ENCODE peak calls at places on chromosome 6, in eight cellular contexts. One of them, this sample, is unnamed. For H3K36me3 and H3K4me1, the result is how much of the 10 kb centered on the place peaks cover.

GRCh38 chr6:101402618-101403002 is 9.1 kb downstream of the GRIK2 start:
- DNase-seq in astrocyte: no peak
- DNase-seq in Peyer's patch: no peak
- DNase-seq in OCI-LY7: no peak
- DNase-seq in cardiac muscle cell: no peak
- DNase-seq in CD8-positive, alpha-beta memory T cell: no peak
- DNase-seq in osteoblast: no peak
- DNase-seq in colonic mucosa: no peak
- DNase-seq in this sample: peak

GRCh38 chr6:13769655-13770053 is 44.7 kb downstream of the MCUR1 start:
- DNase-seq in astrocyte: no peak
- DNase-seq in Peyer's patch: no peak
- DNase-seq in OCI-LY7: no peak
- DNase-seq in cardiac muscle cell: no peak
- DNase-seq in CD8-positive, alpha-beta memory T cell: no peak
- DNase-seq in osteoblast: peak
- DNase-seq in colonic mucosa: no peak
- DNase-seq in this sample: peak

GRCh38 chr6:47729019-47729418 is 30.6 kb downstream of the ADGRF4 start:
- DNase-seq in astrocyte: peak
- DNase-seq in Peyer's patch: no peak
- DNase-seq in OCI-LY7: no peak
- DNase-seq in cardiac muscle cell: no peak
- DNase-seq in CD8-positive, alpha-beta memory T cell: no peak
- DNase-seq in osteoblast: no peak
- DNase-seq in colonic mucosa: no peak
- DNase-seq in this sample: no peak

GRCh38 chr6:89690944-89691324 is 52.4 kb upstream of the LYRM2 start:
- DNase-seq in astrocyte: no peak
- DNase-seq in Peyer's patch: no peak
- DNase-seq in OCI-LY7: no peak
- DNase-seq in cardiac muscle cell: no peak
- DNase-seq in CD8-positive, alpha-beta memory T cell: no peak
- DNase-seq in osteoblast: no peak
- DNase-seq in colonic mucosa: no peak
- DNase-seq in this sample: no peak

GRCh38 chr6:166441641-166442078 is 58.9 kb upstream of the MPC1 start:
- DNase-seq in astrocyte: no peak
- DNase-seq in Peyer's patch: no peak
- DNase-seq in OCI-LY7: peak
- DNase-seq in cardiac muscle cell: no peak
- DNase-seq in CD8-positive, alpha-beta memory T cell: no peak
- DNase-seq in osteoblast: no peak
- DNase-seq in colonic mucosa: no peak
- DNase-seq in this sample: peak

GRCh38 chr6:14987490-14987889 is 258.4 kb upstream of the JARID2 start:
- DNase-seq in astrocyte: no peak
- DNase-seq in Peyer's patch: no peak
- DNase-seq in OCI-LY7: no peak
- DNase-seq in cardiac muscle cell: no peak
- DNase-seq in CD8-positive, alpha-beta memory T cell: no peak
- DNase-seq in osteoblast: no peak
- DNase-seq in colonic mucosa: no peak
- DNase-seq in this sample: no peak

GRCh38 chr6:132659082-132659481 is at the start of gene TAAR1:
- DNase-seq in astrocyte: no peak
- DNase-seq in Peyer's patch: no peak
- DNase-seq in OCI-LY7: no peak
- DNase-seq in cardiac muscle cell: no peak
- DNase-seq in CD8-positive, alpha-beta memory T cell: no peak
- DNase-seq in osteoblast: no peak
- DNase-seq in colonic mucosa: no peak
- DNase-seq in this sample: no peak

GRCh38 chr6:41092421-41093140 is 19.8 kb downstream of the NFYA start:
- DNase-seq in astrocyte: no peak
- DNase-seq in Peyer's patch: no peak
- DNase-seq in OCI-LY7: peak
- DNase-seq in cardiac muscle cell: peak
- DNase-seq in CD8-positive, alpha-beta memory T cell: no peak
- DNase-seq in osteoblast: peak
- DNase-seq in colonic mucosa: no peak
- DNase-seq in this sample: no peak

GRCh38 chr6:44771647-44772415 is 384.3 kb downstream of the CDC5L start:
- DNase-seq in astrocyte: no peak
- DNase-seq in Peyer's patch: no peak
- DNase-seq in OCI-LY7: no peak
- DNase-seq in cardiac muscle cell: peak
- DNase-seq in CD8-positive, alpha-beta memory T cell: no peak
- DNase-seq in osteoblast: peak
- DNase-seq in colonic mucosa: no peak
- DNase-seq in this sample: no peak

GRCh38 chr6:152218887-152219286 is 411.4 kb downstream of the ESR1 start:
- DNase-seq in astrocyte: no peak
- DNase-seq in Peyer's patch: no peak
- DNase-seq in OCI-LY7: no peak
- DNase-seq in cardiac muscle cell: no peak
- DNase-seq in CD8-positive, alpha-beta memory T cell: no peak
- DNase-seq in osteoblast: no peak
- DNase-seq in colonic mucosa: no peak
- DNase-seq in this sample: no peak

GRCh38 chr6:39898625-39899024 is 35.6 kb downstream of the MOCS1 start:
- DNase-seq in astrocyte: no peak
- DNase-seq in Peyer's patch: no peak
- DNase-seq in OCI-LY7: no peak
- DNase-seq in cardiac muscle cell: no peak
- DNase-seq in CD8-positive, alpha-beta memory T cell: no peak
- DNase-seq in osteoblast: no peak
- DNase-seq in colonic mucosa: no peak
- DNase-seq in this sample: no peak

GRCh38 chr6:27753668-27754407 is 158.4 kb downstream of the OR2B2 start:
- DNase-seq in astrocyte: peak
- DNase-seq in Peyer's patch: peak
- DNase-seq in OCI-LY7: peak
- DNase-seq in cardiac muscle cell: peak
- DNase-seq in CD8-positive, alpha-beta memory T cell: peak
- DNase-seq in osteoblast: peak
- DNase-seq in colonic mucosa: peak
- DNase-seq in this sample: no peak

DNA sequence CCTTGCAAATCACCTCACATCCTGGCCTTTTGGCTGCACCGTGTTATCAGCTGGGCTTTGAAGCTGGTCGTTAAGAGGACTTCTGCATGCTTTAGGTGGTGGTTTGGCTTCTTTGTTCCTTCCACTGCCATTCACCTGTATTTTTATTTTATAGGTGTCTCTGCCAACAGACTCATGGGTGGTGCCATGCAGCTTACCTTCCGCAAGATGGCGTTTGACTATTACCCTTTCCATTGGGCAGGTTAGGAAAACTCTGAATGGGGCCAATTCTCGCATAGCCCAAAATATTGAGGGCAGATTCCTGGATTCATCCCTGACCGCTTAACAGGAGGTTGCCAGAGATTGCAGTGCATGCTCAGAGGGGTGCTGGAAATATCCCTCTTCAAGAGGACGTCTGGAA is 32.4 kb downstream of the TAF11 start:
- DNase-seq in astrocyte: no peak
- DNase-seq in Peyer's patch: no peak
- DNase-seq in OCI-LY7: no peak
- DNase-seq in cardiac muscle cell: no peak
- DNase-seq in CD8-positive, alpha-beta memory T cell: no peak
- DNase-seq in osteoblast: no peak
- DNase-seq in colonic mucosa: no peak
- DNase-seq in this sample: no peak
- H3K36me3 ChIP-seq in astrocyte: under half
- H3K36me3 ChIP-seq in Peyer's patch: half or more
- H3K36me3 ChIP-seq in OCI-LY7: half or more
- H3K36me3 ChIP-seq in cardiac muscle cell: under half
- H3K36me3 ChIP-seq in CD8-positive, alpha-beta memory T cell: under half
- H3K36me3 ChIP-seq in osteoblast: under half
- H3K36me3 ChIP-seq in colonic mucosa: under half
- H3K36me3 ChIP-seq in this sample: under half

GRCh38 chr6:149334682-149335160 is 17.2 kb downstream of the TAB2 start:
- DNase-seq in astrocyte: peak
- DNase-seq in Peyer's patch: no peak
- DNase-seq in OCI-LY7: no peak
- DNase-seq in cardiac muscle cell: peak
- DNase-seq in CD8-positive, alpha-beta memory T cell: no peak
- DNase-seq in osteoblast: peak
- DNase-seq in colonic mucosa: no peak
- DNase-seq in this sample: no peak

GRCh38 chr6:149332602-149333311 is 15.2 kb downstream of the TAB2 start:
- DNase-seq in astrocyte: no peak
- DNase-seq in Peyer's patch: no peak
- DNase-seq in OCI-LY7: no peak
- DNase-seq in cardiac muscle cell: no peak
- DNase-seq in CD8-positive, alpha-beta memory T cell: no peak
- DNase-seq in osteoblast: no peak
- DNase-seq in colonic mucosa: no peak
- DNase-seq in this sample: no peak

GRCh38 chr6:149336529-149336928 is 19.0 kb downstream of the TAB2 start:
- DNase-seq in astrocyte: no peak
- DNase-seq in Peyer's patch: no peak
- DNase-seq in OCI-LY7: no peak
- DNase-seq in cardiac muscle cell: no peak
- DNase-seq in CD8-positive, alpha-beta memory T cell: no peak
- DNase-seq in osteoblast: no peak
- DNase-seq in colonic mucosa: no peak
- DNase-seq in this sample: no peak

GRCh38 chr6:149335924-149336323 is 18.4 kb downstream of the TAB2 start:
- DNase-seq in astrocyte: peak
- DNase-seq in Peyer's patch: no peak
- DNase-seq in OCI-LY7: no peak
- DNase-seq in cardiac muscle cell: peak
- DNase-seq in CD8-positive, alpha-beta memory T cell: no peak
- DNase-seq in osteoblast: no peak
- DNase-seq in colonic mucosa: no peak
- DNase-seq in this sample: no peak

DNA sequence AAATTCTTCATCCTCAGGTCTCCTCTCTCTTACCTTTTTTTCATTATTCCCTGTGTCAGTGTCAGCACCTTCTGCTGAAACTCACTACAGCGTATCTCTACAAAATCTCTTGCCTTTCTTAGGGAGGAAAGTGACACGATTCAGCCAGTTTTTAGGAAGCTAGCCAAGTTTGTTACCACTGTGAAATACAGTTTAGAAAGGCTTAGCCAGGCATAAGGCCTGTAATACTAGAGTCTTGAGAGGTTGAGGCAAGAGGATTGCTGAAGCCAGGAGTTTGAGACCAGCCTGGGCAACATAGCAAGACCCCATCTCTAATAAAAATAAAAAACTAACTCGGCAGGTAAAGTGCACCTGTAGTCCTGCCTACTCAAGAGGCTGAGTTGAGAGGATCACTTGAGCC is 16.7 kb downstream of the TAB2 start:
- DNase-seq in astrocyte: peak
- DNase-seq in Peyer's patch: no peak
- DNase-seq in OCI-LY7: no peak
- DNase-seq in cardiac muscle cell: peak
- DNase-seq in CD8-positive, alpha-beta memory T cell: no peak
- DNase-seq in osteoblast: no peak
- DNase-seq in colonic mucosa: no peak
- DNase-seq in this sample: no peak
- H3K4me1 ChIP-seq in astrocyte: half or more
- H3K4me1 ChIP-seq in Peyer's patch: under half
- H3K4me1 ChIP-seq in OCI-LY7: under half
- H3K4me1 ChIP-seq in cardiac muscle cell: half or more
- H3K4me1 ChIP-seq in CD8-positive, alpha-beta memory T cell: half or more
- H3K4me1 ChIP-seq in osteoblast: half or more
- H3K4me1 ChIP-seq in colonic mucosa: under half
- H3K4me1 ChIP-seq in this sample: half or more

DNA sequence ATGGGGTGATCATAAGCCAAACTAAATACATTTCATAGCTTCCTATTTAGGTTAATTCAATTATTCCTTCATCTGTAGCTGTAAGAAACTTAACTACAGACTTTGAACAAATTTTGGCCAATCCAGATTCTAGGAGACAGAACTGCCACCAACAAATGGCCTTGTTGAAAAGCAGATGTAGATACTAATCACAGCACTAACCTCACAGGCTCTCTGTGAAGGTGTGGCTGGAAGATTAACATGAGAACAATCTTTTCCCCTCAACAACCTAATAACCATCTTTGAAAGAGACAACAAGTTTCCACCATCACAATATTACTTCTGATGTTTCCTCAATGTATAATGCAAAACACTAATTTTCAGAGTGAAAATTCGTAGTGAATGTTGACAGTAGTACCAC is 87.8 kb downstream of the SESN1 start:
- DNase-seq in astrocyte: no peak
- DNase-seq in Peyer's patch: no peak
- DNase-seq in OCI-LY7: no peak
- DNase-seq in cardiac muscle cell: no peak
- DNase-seq in CD8-positive, alpha-beta memory T cell: no peak
- DNase-seq in osteoblast: no peak
- DNase-seq in colonic mucosa: no peak
- DNase-seq in this sample: no peak
- H3K36me3 ChIP-seq in astrocyte: under half
- H3K36me3 ChIP-seq in Peyer's patch: under half
- H3K36me3 ChIP-seq in OCI-LY7: under half
- H3K36me3 ChIP-seq in cardiac muscle cell: under half
- H3K36me3 ChIP-seq in CD8-positive, alpha-beta memory T cell: under half
- H3K36me3 ChIP-seq in osteoblast: under half
- H3K36me3 ChIP-seq in colonic mucosa: under half
- H3K36me3 ChIP-seq in this sample: under half

GRCh38 chr6:111565316-111566221 is 40.1 kb downstream of the TRAF3IP2 start:
- DNase-seq in astrocyte: no peak
- DNase-seq in Peyer's patch: peak
- DNase-seq in OCI-LY7: peak
- DNase-seq in cardiac muscle cell: no peak
- DNase-seq in CD8-positive, alpha-beta memory T cell: no peak
- DNase-seq in osteoblast: no peak
- DNase-seq in colonic mucosa: no peak
- DNase-seq in this sample: no peak

GRCh38 chr6:111564482-111564945 is 41.2 kb downstream of the TRAF3IP2 start:
- DNase-seq in astrocyte: peak
- DNase-seq in Peyer's patch: no peak
- DNase-seq in OCI-LY7: no peak
- DNase-seq in cardiac muscle cell: peak
- DNase-seq in CD8-positive, alpha-beta memory T cell: no peak
- DNase-seq in osteoblast: peak
- DNase-seq in colonic mucosa: no peak
- DNase-seq in this sample: no peak

GRCh38 chr6:111566222-111566717 is 39.4 kb downstream of the TRAF3IP2 start:
- DNase-seq in astrocyte: no peak
- DNase-seq in Peyer's patch: no peak
- DNase-seq in OCI-LY7: peak
- DNase-seq in cardiac muscle cell: no peak
- DNase-seq in CD8-positive, alpha-beta memory T cell: no peak
- DNase-seq in osteoblast: no peak
- DNase-seq in colonic mucosa: no peak
- DNase-seq in this sample: no peak

GRCh38 chr6:111562271-111562670 is 43.4 kb downstream of the TRAF3IP2 start:
- DNase-seq in astrocyte: no peak
- DNase-seq in Peyer's patch: no peak
- DNase-seq in OCI-LY7: no peak
- DNase-seq in cardiac muscle cell: no peak
- DNase-seq in CD8-positive, alpha-beta memory T cell: no peak
- DNase-seq in osteoblast: no peak
- DNase-seq in colonic mucosa: no peak
- DNase-seq in this sample: no peak

DNA sequence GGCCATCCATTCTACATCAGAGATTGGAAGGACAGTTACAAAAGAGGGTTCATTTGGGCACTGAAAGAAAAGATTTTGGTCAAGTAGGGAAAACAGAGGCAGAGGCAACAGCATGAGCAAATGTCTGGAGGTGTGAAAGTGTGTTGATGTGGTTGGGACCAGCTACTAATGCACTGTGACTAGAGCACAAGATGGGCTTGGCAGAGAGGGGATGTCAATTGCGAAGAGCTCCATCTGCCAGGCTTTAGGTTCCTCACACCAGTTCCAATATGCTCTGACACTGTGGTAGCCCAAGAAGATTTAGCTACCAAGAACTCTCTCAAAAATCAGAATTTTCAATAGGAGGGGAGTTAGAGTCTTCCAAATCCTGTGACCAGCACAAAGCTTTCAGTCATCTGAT is 42.1 kb downstream of the TRAF3IP2 start:
- DNase-seq in astrocyte: no peak
- DNase-seq in Peyer's patch: no peak
- DNase-seq in OCI-LY7: no peak
- DNase-seq in cardiac muscle cell: no peak
- DNase-seq in CD8-positive, alpha-beta memory T cell: no peak
- DNase-seq in osteoblast: no peak
- DNase-seq in colonic mucosa: no peak
- DNase-seq in this sample: no peak
- H3K4me1 ChIP-seq in astrocyte: under half
- H3K4me1 ChIP-seq in Peyer's patch: under half
- H3K4me1 ChIP-seq in OCI-LY7: under half
- H3K4me1 ChIP-seq in cardiac muscle cell: under half
- H3K4me1 ChIP-seq in CD8-positive, alpha-beta memory T cell: under half
- H3K4me1 ChIP-seq in osteoblast: under half
- H3K4me1 ChIP-seq in colonic mucosa: under half
- H3K4me1 ChIP-seq in this sample: under half

This sample was measured in upper lobe of left lung.